ENCODE peak calls at places on chromosome 14, in eight cellular contexts. D, X, Z, P, L, W, R and K are unnamed samples.
A peak's percentile ranks its signal among the peaks of the same experiment; 100 is the strongest.

GRCh38 chr14:88004637-88005036 is 298 bp upstream of the GPR65 start:
- DNase-seq in X (no peak), Z (no peak), D (no peak), W (no peak), P (no peak), L (no peak), R (no peak), K (no peak)

GRCh38 chr14:29518335-29518734 is 409.3 kb downstream of the PRKD1 start:
- DNase-seq in Z (no peak), W (no peak), X (no peak), P (no peak), R (no peak), L (no peak), D (no peak), K (no peak)

GRCh38 chr14:22463763-22464173 is 125.3 kb downstream of the DAD1 start:
- DNase-seq in X (no peak), R (no peak), P (no peak), L (no peak), W (peak; percentile 67), D (no peak), Z (no peak), K (no peak)

GRCh38 chr14:103109789-103110415 is 13.4 kb upstream of the TNFAIP2 start:
- DNase-seq in W (peak; percentile 52), D (no peak), P (no peak), L (no peak), X (peak; percentile 89), R (no peak), Z (no peak), K (no peak)

GRCh38 chr14:102527255-102528232 is 18.0 kb upstream of the ANKRD9 start:
- DNase-seq in L (no peak), W (no peak), R (no peak), Z (no peak), D (peak; percentile 69), X (no peak), P (no peak), K (no peak)

GRCh38 chr14:81478446-81478845 is 55.2 kb downstream of the SEL1L start:
- DNase-seq in R (no peak), Z (no peak), W (no peak), L (no peak), P (no peak), X (no peak), D (no peak), K (no peak)

GRCh38 chr14:32457213-32457920 is 128.3 kb downstream of the AKAP6 start:
- DNase-seq in L (no peak), R (no peak), Z (no peak), X (no peak), P (no peak), W (no peak), D (no peak), K (peak; percentile 72)

GRCh38 chr14:91931478-91932088 is 15.9 kb downstream of the FBLN5 start:
- DNase-seq in W (no peak), D (no peak), P (no peak), X (no peak), Z (no peak), R (peak; percentile 31), L (no peak), K (no peak)

GRCh38 chr14:74705607-74706006 is 7.3 kb downstream of the AREL1 start:
- DNase-seq in D (no peak), X (no peak), Z (no peak), L (no peak), R (no peak), W (no peak), P (no peak), K (no peak)

GRCh38 chr14:101236496-101237240 is 324.6 kb upstream of the DIO3 start:
- DNase-seq in X (peak; percentile 61), P (no peak), Z (no peak), W (no peak), D (no peak), L (no peak), R (no peak), K (peak; percentile 8)

GRCh38 chr14:75542585-75543091 is 20.4 kb downstream of the BATF start:
- DNase-seq in W (no peak), P (no peak), R (peak; percentile 32), D (peak; percentile 88), Z (no peak), X (no peak), L (peak; percentile 96), K (peak; percentile 67)

GRCh38 chr14:50943261-50943942 is 881 bp downstream of the PYGL start:
- DNase-seq in D (peak; percentile 79), W (peak; percentile 33), R (no peak), P (no peak), X (peak; percentile 85), Z (peak; percentile 89), L (peak; percentile 80), K (peak; percentile 61)

GRCh38 chr14:91299483-91300115 is 55.1 kb upstream of the GPR68 start:
- DNase-seq in L (no peak), D (no peak), W (no peak), P (no peak), R (no peak), Z (no peak), X (no peak), K (no peak)

GRCh38 chr14:56416213-56416612 is 163.4 kb upstream of the TMEM260 start:
- DNase-seq in W (no peak), Z (no peak), R (no peak), X (no peak), D (no peak), L (no peak), P (no peak), K (no peak)

GRCh38 chr14:98345186-98345585 is 926.8 kb downstream of the BCL11B start:
- DNase-seq in Z (no peak), X (no peak), P (no peak), W (no peak), D (no peak), L (no peak), R (no peak), K (no peak)

GRCh38 chr14:101241807-101242278 is 319.5 kb upstream of the DIO3 start:
- DNase-seq in W (no peak), R (no peak), D (no peak), X (peak; percentile 69), P (no peak), Z (no peak), L (peak; percentile 62), K (no peak)

GRCh38 chr14:64755661-64756265 is 51.5 kb downstream of the PLEKHG3 start:
- DNase-seq in D (no peak), L (no peak), P (no peak), Z (no peak), X (no peak), R (no peak), W (peak; percentile 12), K (peak; percentile 18)

GRCh38 chr14:105888151-105888550 is 361.8 kb downstream of the TMEM121 start:
- DNase-seq in L (peak; percentile 25), D (no peak), Z (peak; percentile 20), R (no peak), P (no peak), X (peak; percentile 3), W (peak; percentile 1), K (no peak)

GRCh38 chr14:70706177-70706576 is 64.5 kb downstream of the TTC9 start:
- DNase-seq in L (no peak), X (no peak), W (no peak), P (no peak), Z (no peak), R (no peak), D (no peak), K (no peak)

DNA sequence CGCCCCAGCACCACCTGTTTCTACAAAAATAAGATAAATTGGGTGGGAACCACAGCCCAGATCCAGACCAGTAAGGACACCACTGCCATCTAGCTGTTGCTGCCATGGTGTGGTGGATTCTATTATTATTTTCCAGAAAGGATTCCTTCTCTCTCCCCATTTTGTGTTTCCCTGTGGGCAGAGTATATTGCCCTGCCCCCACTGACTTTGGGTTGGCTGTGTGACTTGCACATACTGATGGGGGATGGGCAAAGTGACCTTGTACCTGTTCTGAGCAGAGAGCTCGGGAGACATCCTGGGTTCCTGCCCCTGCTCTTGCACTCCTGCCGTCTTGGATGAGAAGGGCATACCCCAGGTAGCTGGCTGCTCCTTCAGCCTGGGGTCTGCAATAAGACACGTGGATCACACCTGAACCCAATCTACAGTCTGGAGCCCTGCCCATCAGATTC is 24.3 kb downstream of the MOAP1 start:
- DNase-seq in W (no peak), X (peak; percentile 73), P (no peak), L (no peak), R (no peak), Z (no peak), D (no peak), K (no peak)
- TF ChIP-seq CTCF in W (no peak), X (peak; percentile 71), P (peak; percentile 45), L (no peak), R (no peak), Z (peak; percentile 46), D (peak; percentile 15), K (peak; percentile 39)

DNA sequence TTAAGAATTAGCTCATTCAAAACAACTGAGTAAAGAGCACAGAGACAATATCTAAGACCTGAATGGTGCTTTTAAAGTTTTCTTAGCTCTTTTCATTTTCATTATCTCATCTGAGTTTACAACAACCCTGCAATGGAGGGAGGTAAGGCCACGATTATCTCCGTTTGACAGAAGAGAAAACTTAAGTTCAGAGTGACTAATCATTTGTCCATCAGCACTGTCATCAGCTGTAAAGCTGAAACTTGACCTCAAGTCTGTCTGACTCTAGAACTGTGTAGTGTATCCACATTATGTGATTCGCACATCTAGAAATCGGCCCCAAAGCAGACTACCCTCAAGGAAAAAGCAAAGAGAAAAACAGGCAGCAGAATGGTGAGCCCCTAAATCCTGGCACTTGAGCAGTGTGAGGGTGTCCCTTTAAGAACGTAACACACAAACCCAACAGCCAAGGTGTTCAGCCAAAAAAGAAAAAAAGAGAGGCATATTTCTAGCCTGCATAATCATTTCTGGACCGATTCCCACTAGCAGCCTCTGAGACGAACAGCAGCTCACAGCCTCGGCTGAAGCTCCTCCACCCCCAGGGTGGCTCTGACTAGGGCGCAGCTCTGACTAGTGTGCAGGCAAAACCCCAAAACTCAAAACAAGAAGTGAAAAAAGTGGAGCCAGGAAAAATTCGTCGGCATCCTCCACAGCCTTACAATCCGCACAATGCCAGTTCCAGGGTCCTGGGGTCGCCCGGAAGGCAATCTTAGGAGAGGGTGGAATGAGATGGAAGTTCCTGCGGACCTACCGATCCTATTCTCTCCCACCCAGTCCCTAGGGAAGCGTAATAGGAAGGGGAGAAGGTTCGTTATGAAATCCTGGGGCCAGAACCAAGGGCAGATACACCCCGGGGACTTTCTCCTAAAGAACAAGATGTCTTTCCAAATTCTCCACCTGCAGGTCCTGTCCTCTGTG is 1.5 kb downstream of the STXBP6 start:
- DNase-seq in P (peak; percentile 55), W (peak; percentile 65), Z (no peak), D (no peak), X (peak; percentile 47), R (no peak), L (no peak), K (peak; percentile 57)
- H3K4me3 ChIP-seq in P (peak overlapping the region; percentile 79), W (peak overlapping the region; percentile 82), Z (peak overlapping the region; percentile 62), D (peak overlapping the region; percentile 62), X (no peak overlapping the region), R (peak overlapping the region; percentile 78), L (peak overlapping the region; percentile 54), K (peak overlapping the region; percentile 76)

GRCh38 chr14:24051162-24051788 is 534 bp upstream of the CARMIL3 start:
- DNase-seq in P (peak; percentile 47), L (no peak), W (no peak), Z (peak; percentile 48), X (peak; percentile 78), R (no peak), D (no peak), K (peak; percentile 38)
- H3K27ac ChIP-seq in P (peak overlapping the region; percentile 53), L (no peak overlapping the region), W (peak overlapping the region; percentile 38), Z (no peak overlapping the region), X (peak overlapping the region; percentile 53), R (no peak overlapping the region), D (no peak overlapping the region), K (peak overlapping the region; percentile 51)

DNA sequence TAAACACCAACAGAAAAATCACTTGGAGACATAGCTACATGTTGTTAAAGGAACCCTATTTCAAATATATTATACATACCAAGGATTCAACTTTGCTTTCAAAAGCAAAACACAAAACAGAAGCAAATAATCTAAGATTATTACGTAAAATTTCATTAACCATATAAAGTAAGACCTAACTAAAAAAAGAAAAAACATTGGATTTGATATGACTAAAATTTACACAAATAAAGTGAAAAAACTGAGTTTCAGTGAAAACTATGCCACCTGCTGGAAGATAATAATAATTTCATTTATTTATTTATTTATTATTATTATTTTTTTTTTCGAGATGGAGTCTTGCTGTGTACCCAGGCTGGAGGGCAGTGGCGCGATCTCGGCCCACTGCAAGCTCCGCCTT is 45.2 kb downstream of the WDHD1 start:
- DNase-seq in Z (no peak), X (no peak), R (no peak), L (no peak), P (no peak), W (no peak), D (no peak), K (no peak)
- TF ChIP-seq CTCF in Z (peak; percentile 42), X (peak; percentile 57), R (no peak), L (no peak), P (peak; percentile 34), W (no peak), D (peak; percentile 43), K (no peak)